ENCODE peak calls at places on chromosomes 3 and 15, in five cellular contexts. Q, H, J, Y and K are unnamed samples.

GRCh38 chr3:13767030-13767429 is 112.8 kb downstream of the WNT7A start:
- DNase-seq in Q (peak), H (no peak), J (no peak), Y (no peak), K (no peak)

GRCh38 chr3:13052191-13052590 is 21.0 kb downstream of the IQSEC1 start:
- DNase-seq in Q (no peak), H (no peak), J (no peak), Y (no peak), K (no peak)

GRCh38 chr15:48650931-48651330 is 5.4 kb upstream of the FBN1 start:
- DNase-seq in Q (no peak), H (no peak), J (no peak), Y (no peak), K (no peak)

GRCh38 chr3:118882353-118882947 is 152.2 kb downstream of the IGSF11 start:
- DNase-seq in Q (no peak), H (peak), J (peak), Y (peak), K (peak)

GRCh38 chr15:100192092-100192695 is 149.6 kb downstream of the ADAMTS17 start:
- DNase-seq in Q (no peak), H (peak), J (no peak), Y (no peak), K (peak)

GRCh38 chr3:63508305-63508704 is 144.2 kb upstream of the SNTN start:
- DNase-seq in Q (no peak), H (peak), J (no peak), Y (no peak), K (peak)

GRCh38 chr3:153162513-153163348 is 705 bp downstream of the RAP2B start:
- DNase-seq in Q (no peak), H (peak), J (no peak), Y (peak), K (peak)

GRCh38 chr15:63109498-63110290 is 12.0 kb upstream of the LACTB start:
- DNase-seq in Q (no peak), H (no peak), J (no peak), Y (no peak), K (no peak)

GRCh38 chr3:97917813-97918536 is 54.3 kb downstream of the RIOX2 start:
- DNase-seq in Q (no peak), H (peak), J (no peak), Y (no peak), K (peak)

GRCh38 chr3:171526869-171527268 is 66.7 kb upstream of the TNIK start:
- DNase-seq in Q (no peak), H (no peak), J (peak), Y (no peak), K (no peak)

GRCh38 chr15:63528138-63528659 is 23.8 kb downstream of the USP3 start:
- DNase-seq in Q (no peak), H (no peak), J (no peak), Y (no peak), K (no peak)

GRCh38 chr3:13164893-13165492 is 91.8 kb upstream of the IQSEC1 start:
- DNase-seq in Q (no peak), H (no peak), J (no peak), Y (no peak), K (no peak)

GRCh38 chr15:71411538-71412482 is 296.5 kb downstream of the THSD4 start:
- DNase-seq in Q (no peak), H (no peak), J (no peak), Y (no peak), K (no peak)
- TF ChIP-seq CTCF in Q (no peak), H (no peak), J (no peak), Y (peak), K (no peak)

GRCh38 chr3:52792413-52792812 is 2.2 kb upstream of the ITIH3 start:
- DNase-seq in Q (no peak), H (no peak), J (no peak), Y (no peak), K (no peak)
- TF ChIP-seq CTCF in Q (peak), H (peak), J (peak), Y (no peak), K (peak)

DNA sequence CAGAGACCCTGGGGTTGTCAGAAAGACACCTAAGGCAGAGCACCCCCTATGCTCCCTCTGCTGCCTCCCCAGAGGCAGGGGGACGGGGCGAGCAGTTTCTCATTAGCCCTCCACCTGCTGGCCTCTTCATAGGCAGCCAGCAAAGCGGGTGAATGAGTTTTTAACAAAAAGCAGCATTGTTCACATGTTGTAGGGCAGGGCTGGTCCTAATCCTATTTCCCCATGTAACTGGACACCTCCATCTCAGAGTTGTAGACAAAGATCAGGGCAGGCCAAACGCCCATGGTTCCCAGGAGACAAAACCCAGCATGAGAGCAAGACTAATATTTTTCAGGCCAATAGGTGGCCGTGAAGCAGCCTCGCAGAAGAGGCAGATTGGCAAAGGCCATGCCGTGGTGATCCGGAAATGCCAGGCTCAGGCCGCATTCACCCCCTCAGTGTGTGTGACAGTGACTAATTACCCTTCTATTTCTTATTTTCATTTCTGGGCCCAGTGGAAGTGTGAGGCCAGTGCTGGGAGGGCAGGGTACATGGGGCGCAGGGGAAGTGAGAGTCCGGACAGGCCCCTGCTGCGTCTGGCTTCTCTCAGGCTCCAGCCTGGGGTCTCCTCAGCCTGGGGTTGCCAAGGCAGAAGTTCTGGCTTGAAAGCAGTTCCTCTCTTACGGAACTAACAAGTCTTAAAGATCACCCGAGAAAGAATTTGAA is 64.7 kb downstream of the BOC start:
- DNase-seq in Q (no peak), H (peak), J (peak), Y (peak), K (peak)
- TF ChIP-seq CTCF in Q (peak), H (no peak), J (peak), Y (no peak), K (no peak)

DNA sequence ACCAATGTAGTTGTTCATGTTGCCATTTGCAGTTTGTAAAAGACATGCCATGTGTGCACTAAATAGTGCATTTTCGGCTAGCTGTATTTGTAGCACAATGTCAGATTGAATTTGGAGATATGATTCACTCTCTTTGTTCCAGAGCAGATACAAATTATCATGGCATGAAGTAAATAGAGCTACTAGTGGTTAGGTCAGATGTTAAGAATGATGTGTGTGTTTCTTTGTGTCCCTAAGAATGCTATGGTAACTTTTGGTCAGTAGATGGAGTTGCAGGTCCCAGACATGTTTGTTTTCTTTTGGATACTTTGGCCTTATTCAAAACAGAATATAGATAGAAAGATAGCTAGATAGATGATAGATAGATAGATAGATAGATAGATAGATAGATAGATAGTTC is 595.8 kb downstream of the NLGN1 start:
- DNase-seq in Q (no peak), H (peak), J (peak), Y (no peak), K (peak)
- TF ChIP-seq CTCF in Q (peak), H (peak), J (peak), Y (no peak), K (peak)

DNA sequence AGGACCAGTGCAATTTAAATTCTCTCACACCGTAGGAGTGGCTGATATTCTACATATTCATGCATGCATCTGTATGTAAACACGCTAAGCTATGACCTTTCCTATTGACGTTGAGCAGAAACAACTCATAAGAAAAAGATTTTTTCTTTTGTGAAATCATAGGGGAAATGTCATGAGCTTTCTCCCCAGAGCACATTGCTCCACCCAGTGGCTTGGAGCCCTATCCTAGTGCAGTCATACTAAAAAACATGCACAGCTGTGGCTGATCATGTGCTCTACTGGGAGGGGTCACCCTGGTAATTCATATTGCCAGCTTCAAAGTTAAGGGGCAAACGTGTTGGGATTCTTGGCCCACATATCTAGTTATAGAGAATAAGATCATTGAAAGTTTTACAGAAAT is 1.8 kb upstream of the MESD start:
- DNase-seq in Q (no peak), H (peak), J (no peak), Y (peak), K (peak)
- TF ChIP-seq CTCF in Q (no peak), H (peak), J (peak), Y (peak), K (no peak)

DNA sequence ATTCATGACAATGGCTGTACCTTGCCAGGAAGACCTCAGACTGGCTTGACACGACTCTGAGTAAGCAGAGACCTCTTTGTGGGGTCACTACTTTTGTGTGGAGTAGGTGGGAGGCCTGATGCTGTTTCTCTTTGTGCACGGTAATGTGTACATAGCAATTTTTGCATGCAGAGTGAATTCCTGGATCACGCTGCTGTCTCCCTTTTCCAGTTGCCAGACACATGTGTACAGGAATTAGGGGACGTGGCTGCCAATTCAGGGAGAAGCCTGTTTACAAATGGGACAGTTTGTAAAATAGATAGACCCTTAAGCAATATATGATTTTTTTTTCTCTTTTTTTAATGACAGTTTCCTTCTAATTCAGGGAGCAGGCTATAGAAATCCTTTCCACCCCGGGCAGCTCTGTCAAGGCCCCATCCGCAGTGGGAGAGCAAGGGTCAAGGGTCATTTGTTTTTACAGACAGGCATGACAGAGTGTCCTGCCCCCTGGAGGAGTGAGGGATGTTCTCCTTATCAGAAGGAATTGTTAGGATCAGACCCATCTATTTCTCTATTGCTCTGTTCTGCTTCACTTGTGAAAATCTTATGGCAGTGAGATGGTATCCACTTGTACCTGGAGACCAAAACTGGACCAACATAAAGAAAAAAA is 4.7 kb downstream of the CACNA1D start:
- DNase-seq in Q (no peak), H (no peak), J (no peak), Y (no peak), K (no peak)
- TF ChIP-seq CTCF in Q (no peak), H (no peak), J (no peak), Y (no peak), K (no peak)